ENCODE peak calls at places on chromosome 7, in four cellular contexts. I is adipocyte, Z is HCT116, J is Peyer's patch. A is an unnamed sample.
A peak's percentile ranks its signal among the peaks of the same experiment; 100 is the strongest.

GRCh38 chr7:64559206-64559605 is 3.7 kb downstream of the ZNF680 start:
- DNase-seq in I (peak; percentile 25), Z (no peak), J (no peak), A (no peak)

GRCh38 chr7:37510043-37510634 is 61.5 kb upstream of the ELMO1 start:
- DNase-seq in I (peak; percentile 7), Z (no peak), J (no peak), A (peak; percentile 10)

GRCh38 chr7:26348234-26348851 is 56.7 kb downstream of the SNX10 start:
- DNase-seq in I (no peak), Z (no peak), J (no peak), A (no peak)

GRCh38 chr7:40716052-40716451 is 581.2 kb downstream of the SUGCT start:
- DNase-seq in I (peak; percentile 19), Z (no peak), J (no peak), A (no peak)

GRCh38 chr7:51075681-51076580 is 240.7 kb downstream of the COBL start:
- DNase-seq in I (no peak), Z (no peak), J (no peak), A (no peak)

GRCh38 chr7:133688483-133689239 is 435.8 kb downstream of the EXOC4 start:
- DNase-seq in I (peak; percentile 70), Z (no peak), J (no peak), A (no peak)

GRCh38 chr7:33062023-33062781 is at the start of gene NT5C3A:
- DNase-seq in I (peak; percentile 67), Z (no peak), J (peak; percentile 35), A (no peak)

GRCh38 chr7:22359156-22359697 is 2.3 kb upstream of the RAPGEF5 start:
- DNase-seq in I (no peak), Z (no peak), J (no peak), A (no peak)

GRCh38 chr7:107659666-107660065 is 962 bp upstream of the SLC26A4 start:
- DNase-seq in I (peak; percentile 46), Z (peak; percentile 52), J (no peak), A (no peak)

GRCh38 chr7:11343818-11344413 is 370.2 kb downstream of the PHF14 start:
- DNase-seq in I (peak; percentile 83), Z (peak; percentile 22), J (no peak), A (no peak)

GRCh38 chr7:7662527-7662926 is 22.0 kb downstream of the UMAD1 start:
- DNase-seq in I (peak; percentile 34), Z (no peak), J (no peak), A (no peak)

GRCh38 chr7:101546308-101546936 is 82.7 kb downstream of the MYL10 start:
- DNase-seq in I (no peak), Z (no peak), J (no peak), A (no peak)

GRCh38 chr7:92178928-92179373 is at the start of gene LRRD1:
- DNase-seq in I (peak; percentile 84), Z (peak; percentile 71), J (peak; percentile 86), A (peak; percentile 93)

GRCh38 chr7:2316578-2316977 is 2.3 kb upstream of the SNX8 start:
- DNase-seq in I (no peak), Z (no peak), J (no peak), A (no peak)

GRCh38 chr7:33757563-33758165 is 147.7 kb upstream of the BMPER start:
- DNase-seq in I (peak; percentile 64), Z (no peak), J (peak; percentile 22), A (no peak)

GRCh38 chr7:11193131-11193867 is 219.6 kb downstream of the PHF14 start:
- DNase-seq in I (peak; percentile 48), Z (no peak), J (no peak), A (no peak)

GRCh38 chr7:37081436-37081835 is 357.1 kb upstream of the AOAH start:
- DNase-seq in I (no peak), Z (no peak), J (no peak), A (peak; percentile 18)

GRCh38 chr7:73866446-73866767 is 5.4 kb downstream of the TMEM270 start:
- DNase-seq in I (no peak), Z (no peak), J (no peak), A (no peak)

GRCh38 chr7:41977165-41977651 is 259.8 kb downstream of the GLI3 start:
- DNase-seq in I (peak; percentile 84), Z (peak; percentile 12), J (no peak), A (no peak)

GRCh38 chr7:159027091-159027802 is 117.4 kb downstream of the VIPR2 start:
- DNase-seq in I (no peak), Z (no peak), J (no peak), A (no peak)
- H3K4me1 ChIP-seq in I (peaks cover 5% of the 10 kb centered on the region), Z (no peaks in the 10 kb centered on the region), J (no peaks in the 10 kb centered on the region), A (no peaks in the 10 kb centered on the region)

GRCh38 chr7:84196007-84196551 is 1.5 kb upstream of the SEMA3A start:
- DNase-seq in I (peak; percentile 44), Z (no peak), J (no peak), A (no peak)

GRCh38 chr7:84194484-84195260 is at the start of gene SEMA3A:
- DNase-seq in I (peak; percentile 70), Z (peak; percentile 48), J (peak; percentile 17), A (peak; percentile 45)

GRCh38 chr7:84191842-84192241 is 2.7 kb downstream of the SEMA3A start:
- DNase-seq in I (no peak), Z (no peak), J (no peak), A (no peak)

GRCh38 chr7:84195295-84196006 is 862 bp upstream of the SEMA3A start:
- DNase-seq in I (no peak), Z (no peak), J (no peak), A (no peak)

DNA sequence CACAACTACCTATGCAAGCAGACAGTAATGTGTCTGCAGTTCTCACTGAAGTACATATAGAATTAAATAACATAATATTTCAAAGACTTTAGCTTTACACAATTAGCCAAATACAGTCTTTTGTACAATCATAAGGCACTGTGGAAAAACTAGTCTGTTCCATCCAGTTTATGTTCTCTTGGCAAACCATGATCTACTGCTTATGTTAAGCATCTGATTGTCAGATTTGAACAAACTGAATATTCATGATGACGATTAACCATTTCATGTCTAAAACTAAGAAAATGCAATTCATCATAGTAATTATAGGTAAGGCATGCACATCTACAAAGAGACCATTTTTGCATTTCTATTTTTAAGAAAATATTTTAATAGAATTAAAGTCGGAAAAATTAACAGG is 802 bp downstream of the SEMA3A start:
- DNase-seq in I (no peak), Z (no peak), J (no peak), A (no peak)
- H3K4me3 ChIP-seq in I (peak overlapping the region; percentile 89), Z (peak overlapping the region; percentile 52), J (no peak overlapping the region), A (no peak overlapping the region)

GRCh38 chr7:130881799-130882141 is 147.8 kb upstream of the KLF14 start:
- DNase-seq in I (no peak), Z (no peak), J (no peak), A (no peak)
- H3K36me3 ChIP-seq in I (peaks cover 89% of the 10 kb centered on the region), Z (peaks cover 17% of the 10 kb centered on the region), J (peaks cover 70% of the 10 kb centered on the region), A (peaks cover 19% of the 10 kb centered on the region)

GRCh38 chr7:6271091-6271658 is 1.2 kb downstream of the CYTH3 start:
- DNase-seq in I (peak; percentile 91), Z (no peak), J (peak; percentile 42), A (peak; percentile 36)
- H3K4me1 ChIP-seq in I (peaks cover 32% of the 10 kb centered on the region), Z (peaks cover 14% of the 10 kb centered on the region), J (peaks cover 10% of the 10 kb centered on the region), A (peaks cover 10% of the 10 kb centered on the region)

GRCh38 chr7:24971333-24972165 is 8.4 kb downstream of the OSBPL3 start:
- DNase-seq in I (peak; percentile 82), Z (peak; percentile 81), J (no peak), A (no peak)
- H3K4me3 ChIP-seq in I (peak overlapping the region; percentile 13), Z (peak overlapping the region; percentile 21), J (no peak overlapping the region), A (no peak overlapping the region)

GRCh38 chr7:116540743-116541142 is 15.9 kb downstream of the CAV1 start:
- DNase-seq in I (no peak), Z (no peak), J (no peak), A (no peak)

GRCh38 chr7:116543664-116544063 is 18.8 kb downstream of the CAV1 start:
- DNase-seq in I (peak; percentile 65), Z (no peak), J (no peak), A (no peak)

GRCh38 chr7:116539879-116540278 is 15.0 kb downstream of the CAV1 start:
- DNase-seq in I (no peak), Z (no peak), J (no peak), A (no peak)

GRCh38 chr7:116542618-116543017 is 17.8 kb downstream of the CAV1 start:
- DNase-seq in I (peak; percentile 45), Z (no peak), J (no peak), A (no peak)

GRCh38 chr7:116541951-116542350 is 17.1 kb downstream of the CAV1 start:
- DNase-seq in I (no peak), Z (no peak), J (no peak), A (no peak)
- H3K36me3 ChIP-seq in I (peaks cover 99% of the 10 kb centered on the region), Z (peaks cover 5% of the 10 kb centered on the region), J (no peaks in the 10 kb centered on the region), A (no peaks in the 10 kb centered on the region)

DNA sequence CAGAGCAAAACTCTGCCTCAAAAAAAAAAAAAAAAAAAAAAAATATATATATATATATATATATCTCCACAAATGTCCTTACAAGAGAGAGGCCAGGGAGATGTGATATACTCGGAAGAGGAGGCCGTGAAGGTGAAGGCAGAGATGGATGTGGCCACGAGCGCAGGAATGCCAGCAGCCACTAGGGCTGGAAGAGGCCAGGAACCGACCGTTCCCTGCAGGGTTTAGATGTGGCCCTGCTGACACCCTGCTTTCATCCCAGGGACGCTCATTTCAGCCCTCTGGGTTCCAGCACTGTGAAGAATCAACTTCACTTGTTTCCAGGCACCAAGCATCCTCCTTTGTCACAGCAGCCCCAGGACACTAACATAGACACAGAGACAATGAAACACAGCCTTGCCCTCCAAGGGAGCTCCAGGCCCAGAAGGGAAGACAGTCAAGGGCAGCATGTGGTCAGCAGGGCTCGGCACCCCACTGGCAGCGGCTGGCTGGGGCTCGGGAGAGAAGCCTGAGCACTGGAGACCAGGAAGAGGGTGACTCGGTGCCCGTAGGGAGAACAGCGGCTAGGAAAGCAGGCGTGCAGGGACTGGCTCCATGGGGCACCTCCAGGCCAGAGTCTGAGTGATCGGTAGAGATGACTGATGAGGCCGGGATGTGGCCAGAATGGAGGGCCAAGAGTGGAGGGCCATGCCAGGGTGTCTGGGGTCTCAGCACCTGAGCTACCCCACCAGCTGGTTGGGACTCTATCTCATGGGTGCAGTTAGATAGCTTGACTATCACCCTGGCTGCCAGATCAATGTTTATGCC is 7.6 kb downstream of the WDR86 start:
- DNase-seq in I (no peak), Z (no peak), J (no peak), A (no peak)
- H3K4me1 ChIP-seq in I (peaks cover 19% of the 10 kb centered on the region), Z (peaks cover 29% of the 10 kb centered on the region), J (no peaks in the 10 kb centered on the region), A (no peaks in the 10 kb centered on the region)

GRCh38 chr7:130906575-130906974 is 172.6 kb upstream of the KLF14 start:
- DNase-seq in I (no peak), Z (no peak), J (no peak), A (no peak)
- H3K4me3 ChIP-seq in I (peak overlapping the region; percentile 16), Z (no peak overlapping the region), J (no peak overlapping the region), A (no peak overlapping the region)

GRCh38 chr7:47285860-47286491 is 295.9 kb downstream of the TNS3 start:
- DNase-seq in I (peak; percentile 93), Z (no peak), J (no peak), A (no peak)
- H3K36me3 ChIP-seq in I (peaks cover 73% of the 10 kb centered on the region), Z (no peaks in the 10 kb centered on the region), J (peaks cover 78% of the 10 kb centered on the region), A (no peaks in the 10 kb centered on the region)